ENCODE peak calls at places on chromosome 20, in nine cellular contexts. S is CD4-positive, CD25-positive, alpha-beta regulatory T cell; B is BJ; P is stimulated activated CD8-positive, alpha-beta memory T cell treated with anti-CD3 and anti-CD28 coated beads, Interleukin-15, amount 100 ng/mL, for 1 hour; Y is GM04504; F is endothelial cell; L is Peyer's patch; Q is HT-29; A is IMR-90. I is an unnamed sample.

GRCh38 chr20:21681219-21681931 is 24.1 kb upstream of the PAX1 start:
- DNase-seq in L (no peak), B (no peak), A (no peak), F (no peak), Q (no peak), P (no peak), S (no peak), Y (no peak), I (no peak)

GRCh38 chr20:40508821-40509220 is 180.2 kb downstream of the MAFB start:
- DNase-seq in P (no peak), Y (no peak), S (no peak), B (no peak), A (no peak), F (no peak), Q (no peak), L (no peak), I (no peak)

GRCh38 chr20:40815156-40816038 is 126.4 kb upstream of the MAFB start:
- DNase-seq in P (no peak), S (no peak), Q (no peak), L (no peak), A (no peak), F (no peak), B (no peak), Y (no peak), I (no peak)

GRCh38 chr20:62936996-62937352 is 973 bp upstream of the GID8 start:
- DNase-seq in F (no peak), S (no peak), Q (no peak), L (no peak), Y (no peak), P (no peak), A (peak; percentile 83), B (no peak), I (no peak)

GRCh38 chr20:4320284-4320683 is 304.9 kb upstream of the RNF24 start:
- DNase-seq in A (no peak), Y (no peak), F (no peak), Q (no peak), B (no peak), L (no peak), P (no peak), S (no peak), I (no peak)

GRCh38 chr20:57060407-57061057 is 205.9 kb downstream of the BMP7 start:
- DNase-seq in Q (no peak), Y (no peak), A (no peak), B (no peak), S (no peak), P (no peak), F (no peak), L (no peak), I (no peak)

GRCh38 chr20:17468073-17468840 is 62.9 kb downstream of the BFSP1 start:
- DNase-seq in Y (no peak), A (no peak), P (no peak), L (no peak), B (no peak), S (no peak), Q (no peak), F (no peak), I (no peak)

GRCh38 chr20:34452281-34452982 is 63.8 kb upstream of the DYNLRB1 start:
- DNase-seq in P (no peak), L (no peak), B (peak; percentile 57), Y (peak; percentile 29), A (peak; percentile 57), F (no peak), Q (no peak), S (no peak), I (no peak)

GRCh38 chr20:56716806-56717205 is 87.7 kb downstream of the TFAP2C start:
- DNase-seq in F (no peak), P (no peak), L (no peak), B (no peak), A (no peak), S (no peak), Y (no peak), Q (no peak), I (no peak)

GRCh38 chr20:43942213-43942590 is 27.6 kb downstream of the TOX2 start:
- DNase-seq in Q (no peak), A (no peak), S (no peak), B (no peak), F (no peak), L (peak; percentile 19), Y (no peak), P (no peak), I (no peak)

GRCh38 chr20:10672579-10673127 is 1.1 kb downstream of the JAG1 start:
- DNase-seq in A (peak; percentile 67), S (no peak), P (no peak), L (peak; percentile 85), F (peak; percentile 39), Q (peak; percentile 55), B (no peak), Y (no peak), I (peak; percentile 23)

GRCh38 chr20:60295214-60295613 is 337.0 kb downstream of the CDH26 start:
- DNase-seq in Q (no peak), Y (no peak), P (no peak), A (no peak), F (no peak), B (no peak), S (no peak), L (no peak), I (no peak)

GRCh38 chr20:19889011-19889953 is 127.9 kb upstream of the NAA20 start:
- DNase-seq in B (peak; percentile 53), A (peak; percentile 76), Q (peak; percentile 71), S (no peak), Y (no peak), F (peak; percentile 20), L (peak; percentile 74), P (no peak), I (peak; percentile 12)

GRCh38 chr20:25532015-25532751 is 53.1 kb downstream of the NINL start:
- DNase-seq in S (no peak), B (no peak), A (no peak), P (no peak), L (no peak), F (peak; percentile 43), Q (no peak), Y (no peak), I (no peak)

GRCh38 chr20:58109126-58109880 is 119.2 kb downstream of the ANKRD60 start:
- DNase-seq in P (no peak), B (peak; percentile 67), A (peak; percentile 49), L (no peak), F (no peak), S (no peak), Y (peak; percentile 57), Q (no peak), I (no peak)

GRCh38 chr20:21729316-21729715 is 23.9 kb downstream of the PAX1 start:
- DNase-seq in Y (no peak), B (no peak), L (no peak), F (no peak), P (no peak), A (no peak), S (no peak), Q (no peak), I (no peak)

GRCh38 chr20:51389543-51389924 is 153.0 kb downstream of the NFATC2 start:
- DNase-seq in P (no peak), S (no peak), L (no peak), Y (no peak), Q (no peak), A (no peak), B (no peak), F (no peak), I (no peak)

GRCh38 chr20:32649697-32650471 is 23.9 kb downstream of the C20orf203 start:
- DNase-seq in B (no peak), L (no peak), Y (no peak), A (no peak), S (no peak), F (no peak), Q (no peak), P (no peak), I (no peak)

GRCh38 chr20:5535211-5535756 is 214.9 kb upstream of the SHLD1 start:
- DNase-seq in F (no peak), P (no peak), S (no peak), Q (no peak), Y (peak; percentile 69), A (peak; percentile 98), L (no peak), B (peak; percentile 46), I (no peak)

GRCh38 chr20:44092551-44093248 is 94.3 kb downstream of the JPH2 start:
- DNase-seq in A (peak; percentile 49), Y (no peak), F (peak; percentile 46), L (no peak), Q (peak; percentile 65), S (no peak), B (no peak), P (no peak), I (no peak)

GRCh38 chr20:51710503-51710902 is 57.7 kb downstream of the ATP9A start:
- DNase-seq in Y (no peak), A (no peak), S (no peak), B (no peak), P (no peak), Q (no peak), F (no peak), L (no peak), I (no peak)

GRCh38 chr20:16437387-16437990 is 135.8 kb downstream of the KIF16B start:
- DNase-seq in F (no peak), S (no peak), B (no peak), P (no peak), A (no peak), Y (no peak), Q (no peak), L (no peak), I (no peak)

GRCh38 chr20:25984933-25985332 is 288.3 kb upstream of the ZNF337 start:
- DNase-seq in Y (peak; percentile 52), F (no peak), S (peak; percentile 15), Q (no peak), B (peak; percentile 12), A (peak; percentile 49), L (no peak), P (no peak), I (no peak)

GRCh38 chr20:43584448-43585138 is 6.1 kb upstream of the IFT52 start:
- DNase-seq in B (peak; percentile 51), P (no peak), L (no peak), Y (peak; percentile 50), S (no peak), F (no peak), Q (no peak), A (peak; percentile 75), I (no peak)

GRCh38 chr20:49956689-49957443 is 20.7 kb downstream of the RNF114 start:
- DNase-seq in S (no peak), B (no peak), L (no peak), P (no peak), A (no peak), Q (no peak), Y (no peak), F (no peak), I (no peak)

GRCh38 chr20:14336667-14337066 is 745 bp downstream of the FLRT3 start:
- DNase-seq in F (no peak), S (no peak), L (no peak), Q (peak; percentile 49), P (no peak), B (no peak), Y (no peak), A (peak; percentile 16), I (no peak)

GRCh38 chr20:36391456-36391855 is 85.3 kb downstream of the DLGAP4 start:
- DNase-seq in Y (no peak), L (peak; percentile 10), P (no peak), Q (no peak), A (no peak), F (no peak), B (no peak), S (no peak), I (no peak)

GRCh38 chr20:11569163-11569562 is 348.5 kb upstream of the BTBD3 start:
- DNase-seq in P (no peak), B (no peak), Q (no peak), L (no peak), Y (no peak), S (no peak), A (no peak), F (no peak), I (no peak)

GRCh38 chr20:61934716-61935530 is 130.8 kb downstream of the TAF4 start:
- DNase-seq in A (peak; percentile 46), P (no peak), B (peak; percentile 4), Y (no peak), Q (no peak), F (no peak), S (no peak), L (peak; percentile 30), I (no peak)

GRCh38 chr20:58233393-58233792 is 4.9 kb upstream of the ANKRD60 start:
- DNase-seq in Y (no peak), L (no peak), P (no peak), Q (no peak), F (no peak), A (no peak), S (no peak), B (no peak), I (no peak)

GRCh38 chr20:9974324-9974723 is 60.5 kb upstream of the ANKEF1 start:
- DNase-seq in Q (no peak), P (no peak), B (no peak), Y (no peak), F (no peak), S (no peak), A (no peak), L (no peak), I (no peak)